ENCODE peak calls at places on chromosome 3, in six cellular contexts. One of them, this sample, is unnamed.

GRCh38 chr3:71057526-71057894 is 526.0 kb downstream of the FOXP1 start:
- DNase-seq in neural progenitor cell: no peak
- DNase-seq in GM23248: peak; percentile 34
- DNase-seq in PC-3: peak; percentile 87
- DNase-seq in GM23338: no peak
- DNase-seq in MM.1S: no peak
- DNase-seq in this sample: peak; percentile 10

GRCh38 chr3:184780981-184781515 is 30.9 kb upstream of the VPS8 start:
- DNase-seq in PC-3: no peak
- DNase-seq in GM23248: peak; percentile 54
- DNase-seq in MM.1S: no peak
- DNase-seq in GM23338: no peak
- DNase-seq in neural progenitor cell: no peak
- DNase-seq in this sample: no peak

GRCh38 chr3:129314757-129315385 is 36.2 kb downstream of the HMCES start:
- DNase-seq in PC-3: peak; percentile 79
- DNase-seq in MM.1S: peak; percentile 91
- DNase-seq in neural progenitor cell: peak; percentile 97
- DNase-seq in GM23248: peak; percentile 92
- DNase-seq in GM23338: peak; percentile 98
- DNase-seq in this sample: peak; percentile 90

GRCh38 chr3:180680097-180680430 is 775 bp upstream of the CCDC39 start:
- DNase-seq in PC-3: no peak
- DNase-seq in neural progenitor cell: peak; percentile 66
- DNase-seq in GM23338: peak; percentile 71
- DNase-seq in MM.1S: peak; percentile 77
- DNase-seq in GM23248: peak; percentile 52
- DNase-seq in this sample: no peak

GRCh38 chr3:39249453-39250115 is 30.3 kb downstream of the CX3CR1 start:
- DNase-seq in neural progenitor cell: no peak
- DNase-seq in PC-3: peak; percentile 58
- DNase-seq in MM.1S: no peak
- DNase-seq in GM23248: peak; percentile 19
- DNase-seq in GM23338: no peak
- DNase-seq in this sample: no peak

GRCh38 chr3:117799314-117799713 is 1089.7 kb downstream of the TUSC7 start:
- DNase-seq in GM23248: no peak
- DNase-seq in neural progenitor cell: no peak
- DNase-seq in MM.1S: no peak
- DNase-seq in PC-3: no peak
- DNase-seq in GM23338: no peak
- DNase-seq in this sample: no peak

GRCh38 chr3:152317956-152318355 is 49.2 kb downstream of the MBNL1 start:
- DNase-seq in neural progenitor cell: no peak
- DNase-seq in PC-3: peak; percentile 63
- DNase-seq in MM.1S: no peak
- DNase-seq in GM23248: peak; percentile 87
- DNase-seq in GM23338: no peak
- DNase-seq in this sample: no peak

GRCh38 chr3:138078096-138078495 is 37.3 kb downstream of the DZIP1L start:
- DNase-seq in MM.1S: no peak
- DNase-seq in GM23338: no peak
- DNase-seq in GM23248: peak; percentile 83
- DNase-seq in PC-3: peak; percentile 72
- DNase-seq in neural progenitor cell: no peak
- DNase-seq in this sample: peak; percentile 89

GRCh38 chr3:24305795-24306467 is 188.7 kb downstream of the THRB start:
- DNase-seq in GM23248: peak; percentile 12
- DNase-seq in MM.1S: no peak
- DNase-seq in neural progenitor cell: peak; percentile 69
- DNase-seq in GM23338: peak; percentile 71
- DNase-seq in PC-3: peak; percentile 58
- DNase-seq in this sample: no peak

GRCh38 chr3:46442591-46443530 is 21.8 kb downstream of the LTF start:
- DNase-seq in PC-3: no peak
- DNase-seq in GM23338: peak; percentile 66
- DNase-seq in neural progenitor cell: peak; percentile 60
- DNase-seq in MM.1S: no peak
- DNase-seq in GM23248: peak; percentile 58
- DNase-seq in this sample: peak; percentile 46

GRCh38 chr3:111874177-111874820 is 15.2 kb downstream of the PHLDB2 start:
- DNase-seq in GM23338: no peak
- DNase-seq in MM.1S: no peak
- DNase-seq in PC-3: peak; percentile 93
- DNase-seq in GM23248: peak; percentile 87
- DNase-seq in neural progenitor cell: peak; percentile 55
- DNase-seq in this sample: peak; percentile 84

GRCh38 chr3:149015383-149015782 is 24.0 kb downstream of the GYG1 start:
- DNase-seq in GM23248: peak; percentile 50
- DNase-seq in neural progenitor cell: no peak
- DNase-seq in PC-3: no peak
- DNase-seq in MM.1S: no peak
- DNase-seq in GM23338: no peak
- DNase-seq in this sample: no peak

GRCh38 chr3:32817561-32818430 is at the start of gene TRIM71:
- DNase-seq in GM23248: peak; percentile 22
- DNase-seq in PC-3: no peak
- DNase-seq in GM23338: no peak
- DNase-seq in MM.1S: no peak
- DNase-seq in neural progenitor cell: peak; percentile 68
- DNase-seq in this sample: no peak

GRCh38 chr3:114128231-114128630 is 50.6 kb downstream of the DRD3 start:
- DNase-seq in GM23338: no peak
- DNase-seq in PC-3: no peak
- DNase-seq in MM.1S: no peak
- DNase-seq in GM23248: peak; percentile 15
- DNase-seq in neural progenitor cell: no peak
- DNase-seq in this sample: no peak

GRCh38 chr3:59559721-59560514 is 510.1 kb upstream of the CFAP20DC start:
- DNase-seq in GM23338: no peak
- DNase-seq in PC-3: peak; percentile 91
- DNase-seq in MM.1S: no peak
- DNase-seq in GM23248: peak; percentile 98
- DNase-seq in neural progenitor cell: peak; percentile 25
- DNase-seq in this sample: peak; percentile 9

GRCh38 chr3:113746069-113746954 is at the start of gene NAA50:
- DNase-seq in GM23338: peak; percentile 98
- DNase-seq in GM23248: peak; percentile 99
- DNase-seq in MM.1S: peak; percentile 93
- DNase-seq in neural progenitor cell: peak; percentile 96
- DNase-seq in PC-3: peak; percentile 97
- DNase-seq in this sample: peak; percentile 86

GRCh38 chr3:10716964-10717363 is 99.1 kb upstream of the SLC6A11 start:
- DNase-seq in neural progenitor cell: no peak
- DNase-seq in MM.1S: no peak
- DNase-seq in PC-3: no peak
- DNase-seq in GM23338: no peak
- DNase-seq in GM23248: no peak
- DNase-seq in this sample: no peak

GRCh38 chr3:31668258-31668657 is 135.5 kb downstream of the STT3B start:
- DNase-seq in neural progenitor cell: no peak
- DNase-seq in PC-3: peak; percentile 32
- DNase-seq in MM.1S: no peak
- DNase-seq in GM23338: no peak
- DNase-seq in GM23248: no peak
- DNase-seq in this sample: peak; percentile 91

GRCh38 chr3:54969652-54970051 is 41.8 kb upstream of the LRTM1 start:
- DNase-seq in MM.1S: no peak
- DNase-seq in GM23248: no peak
- DNase-seq in PC-3: no peak
- DNase-seq in neural progenitor cell: no peak
- DNase-seq in GM23338: no peak
- DNase-seq in this sample: no peak

GRCh38 chr3:44058022-44058867 is 183.4 kb upstream of the TOPAZ1 start:
- DNase-seq in MM.1S: peak; percentile 16
- DNase-seq in GM23248: peak; percentile 87
- DNase-seq in neural progenitor cell: no peak
- DNase-seq in GM23338: peak; percentile 8
- DNase-seq in PC-3: peak; percentile 67
- DNase-seq in this sample: no peak

GRCh38 chr3:69493157-69493556 is 107.3 kb upstream of the FRMD4B start:
- DNase-seq in PC-3: no peak
- DNase-seq in neural progenitor cell: no peak
- DNase-seq in MM.1S: no peak
- DNase-seq in GM23338: no peak
- DNase-seq in GM23248: no peak
- DNase-seq in this sample: no peak

GRCh38 chr3:12648384-12648959 is 15.4 kb downstream of the RAF1 start:
- DNase-seq in GM23338: no peak
- DNase-seq in MM.1S: peak; percentile 95
- DNase-seq in GM23248: no peak
- DNase-seq in neural progenitor cell: no peak
- DNase-seq in PC-3: no peak
- DNase-seq in this sample: no peak

GRCh38 chr3:45062697-45063070 is 36.6 kb downstream of the CLEC3B start:
- DNase-seq in MM.1S: no peak
- DNase-seq in neural progenitor cell: no peak
- DNase-seq in PC-3: no peak
- DNase-seq in GM23248: no peak
- DNase-seq in GM23338: no peak
- DNase-seq in this sample: no peak

GRCh38 chr3:189710620-189711388 is 79.6 kb downstream of the TP63 start:
- DNase-seq in GM23248: peak; percentile 97
- DNase-seq in GM23338: peak; percentile 43
- DNase-seq in PC-3: peak; percentile 95
- DNase-seq in MM.1S: no peak
- DNase-seq in neural progenitor cell: no peak
- DNase-seq in this sample: peak; percentile 68

GRCh38 chr3:47009225-47010049 is 30.0 kb downstream of the NBEAL2 start:
- DNase-seq in PC-3: no peak
- DNase-seq in MM.1S: no peak
- DNase-seq in neural progenitor cell: peak; percentile 95
- DNase-seq in GM23248: peak; percentile 95
- DNase-seq in GM23338: peak; percentile 89
- DNase-seq in this sample: no peak

GRCh38 chr3:167732313-167733065 is 2.2 kb downstream of the PDCD10 start:
- DNase-seq in GM23338: no peak
- DNase-seq in PC-3: peak; percentile 28
- DNase-seq in MM.1S: no peak
- DNase-seq in GM23248: peak; percentile 28
- DNase-seq in neural progenitor cell: no peak
- DNase-seq in this sample: no peak
- H4K20me1 ChIP-seq in GM23338: peaks cover 35% of the 10 kb centered on the region
- H4K20me1 ChIP-seq in PC-3: peaks cover 57% of the 10 kb centered on the region
- H4K20me1 ChIP-seq in MM.1S: peaks cover 45% of the 10 kb centered on the region
- H4K20me1 ChIP-seq in GM23248: peaks cover 25% of the 10 kb centered on the region
- H4K20me1 ChIP-seq in neural progenitor cell: peaks cover 64% of the 10 kb centered on the region
- H4K20me1 ChIP-seq in this sample: peaks cover 48% of the 10 kb centered on the region

DNA sequence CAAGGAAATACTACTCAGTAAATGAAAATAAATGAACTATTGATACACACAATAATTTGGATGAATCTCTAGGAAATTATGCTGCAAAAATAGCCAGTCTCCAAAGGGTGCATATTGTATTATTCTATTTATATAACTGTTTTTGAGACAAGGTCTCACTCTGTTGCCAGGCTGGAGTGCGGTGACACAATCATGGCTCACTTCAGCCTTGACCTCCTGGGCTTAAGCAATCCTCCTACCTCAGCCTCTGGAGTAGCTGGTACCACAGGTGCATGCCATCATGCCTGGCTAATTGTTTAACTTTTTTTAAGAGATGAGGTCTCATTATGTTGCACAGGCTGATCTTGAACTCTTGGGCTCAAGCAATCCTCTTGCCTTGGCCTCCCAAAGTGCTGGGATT is 12.5 kb downstream of the KLHDC8B start:
- DNase-seq in GM23248: no peak
- DNase-seq in GM23338: no peak
- DNase-seq in PC-3: peak; percentile 23
- DNase-seq in neural progenitor cell: no peak
- DNase-seq in MM.1S: no peak
- DNase-seq in this sample: no peak
- H3F3A ChIP-seq in GM23248: no peaks in the 10 kb centered on the region
- H3F3A ChIP-seq in GM23338: no peaks in the 10 kb centered on the region
- H3F3A ChIP-seq in PC-3: no peaks in the 10 kb centered on the region
- H3F3A ChIP-seq in neural progenitor cell: no peaks in the 10 kb centered on the region
- H3F3A ChIP-seq in MM.1S: no peaks in the 10 kb centered on the region
- H3F3A ChIP-seq in this sample: no peaks in the 10 kb centered on the region

DNA sequence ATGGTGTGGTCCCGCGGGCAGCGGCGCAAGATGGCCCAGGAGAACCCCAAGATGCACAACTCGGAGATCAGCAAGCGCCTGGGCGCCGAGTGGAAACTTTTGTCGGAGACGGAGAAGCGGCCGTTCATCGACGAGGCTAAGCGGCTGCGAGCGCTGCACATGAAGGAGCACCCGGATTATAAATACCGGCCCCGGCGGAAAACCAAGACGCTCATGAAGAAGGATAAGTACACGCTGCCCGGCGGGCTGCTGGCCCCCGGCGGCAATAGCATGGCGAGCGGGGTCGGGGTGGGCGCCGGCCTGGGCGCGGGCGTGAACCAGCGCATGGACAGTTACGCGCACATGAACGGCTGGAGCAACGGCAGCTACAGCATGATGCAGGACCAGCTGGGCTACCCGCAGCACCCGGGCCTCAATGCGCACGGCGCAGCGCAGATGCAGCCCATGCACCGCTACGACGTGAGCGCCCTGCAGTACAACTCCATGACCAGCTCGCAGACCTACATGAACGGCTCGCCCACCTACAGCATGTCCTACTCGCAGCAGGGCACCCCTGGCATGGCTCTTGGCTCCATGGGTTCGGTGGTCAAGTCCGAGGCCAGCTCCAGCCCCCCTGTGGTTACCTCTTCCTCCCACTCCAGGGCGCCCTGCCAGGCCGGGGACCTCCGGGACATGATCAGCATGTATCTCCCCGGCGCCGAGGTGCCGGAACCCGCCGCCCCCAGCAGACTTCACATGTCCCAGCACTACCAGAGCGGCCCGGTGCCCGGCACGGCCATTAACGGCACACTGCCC is 977 bp downstream of the SOX2 start:
- DNase-seq in neural progenitor cell: peak; percentile 73
- DNase-seq in GM23248: peak; percentile 20
- DNase-seq in MM.1S: peak; percentile 81
- DNase-seq in PC-3: no peak
- DNase-seq in GM23338: no peak
- DNase-seq in this sample: no peak
- TF ChIP-seq EZH2 in neural progenitor cell: no peak
- TF ChIP-seq EZH2 in GM23248: no peak
- TF ChIP-seq EZH2 in MM.1S: no peak
- TF ChIP-seq EZH2 in PC-3: peak; percentile 98
- TF ChIP-seq EZH2 in GM23338: no peak
- TF ChIP-seq EZH2 in this sample: no peak

DNA sequence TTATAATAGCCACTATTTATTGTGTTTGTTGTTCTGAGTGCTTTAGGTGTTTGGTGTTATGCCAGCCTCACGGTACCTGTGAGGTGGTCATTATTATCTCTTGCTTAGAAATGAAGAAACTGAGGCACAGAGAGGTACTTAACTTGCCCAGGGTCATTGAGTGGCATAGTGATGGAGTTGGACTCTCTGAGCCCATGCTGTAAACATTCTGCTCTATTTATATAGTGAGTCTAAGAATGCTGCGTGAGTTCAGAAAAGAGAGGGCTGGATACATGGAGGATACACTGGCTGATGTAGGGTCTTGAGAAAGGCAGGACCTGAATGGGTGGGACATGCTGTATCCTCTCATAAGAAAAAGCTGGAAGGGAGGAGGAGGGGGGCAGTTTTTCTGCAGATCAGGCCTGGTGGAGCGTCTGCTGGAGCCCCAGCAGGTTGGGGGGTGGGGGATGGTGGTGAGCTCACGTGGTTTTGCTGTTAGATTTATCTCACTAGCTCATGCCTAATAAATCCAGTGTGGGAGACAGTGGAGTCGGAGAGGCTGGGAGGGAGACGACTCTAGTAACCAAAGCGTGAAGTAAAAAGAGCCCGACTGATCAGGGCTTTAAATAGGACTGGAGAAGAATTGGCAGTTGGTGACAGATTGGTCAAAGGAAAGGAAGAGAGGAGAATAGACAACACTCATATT is 15.9 kb downstream of the MED12L start:
- DNase-seq in neural progenitor cell: no peak
- DNase-seq in GM23338: no peak
- DNase-seq in GM23248: no peak
- DNase-seq in MM.1S: no peak
- DNase-seq in PC-3: no peak
- DNase-seq in this sample: no peak
- H4K20me1 ChIP-seq in neural progenitor cell: no peaks in the 10 kb centered on the region
- H4K20me1 ChIP-seq in GM23338: peaks cover 3% of the 10 kb centered on the region
- H4K20me1 ChIP-seq in GM23248: no peaks in the 10 kb centered on the region
- H4K20me1 ChIP-seq in MM.1S: no peaks in the 10 kb centered on the region
- H4K20me1 ChIP-seq in PC-3: no peaks in the 10 kb centered on the region
- H4K20me1 ChIP-seq in this sample: no peaks in the 10 kb centered on the region